ENCODE peak calls at places on chromosomes 7 and 10, in eight cellular contexts. X, O, N, K, A, C, F and M are unnamed samples.

GRCh38 chr7:100752994-100753393 is 19.6 kb downstream of the ZAN start:
- DNase-seq in X (no peak), O (no peak), N (no peak), K (no peak), A (no peak), C (no peak), F (no peak), M (no peak)

GRCh38 chr7:29239638-29240037 is 45.1 kb downstream of the CHN2 start:
- DNase-seq in X (no peak), O (no peak), N (no peak), K (no peak), A (no peak), C (peak), F (no peak), M (peak)

GRCh38 chr7:140242057-140243031 is 65.6 kb upstream of the KDM7A start:
- DNase-seq in X (no peak), O (no peak), N (peak), K (no peak), A (no peak), C (no peak), F (no peak), M (no peak)

GRCh38 chr10:119652361-119652760 is 1.2 kb downstream of the BAG3 start:
- DNase-seq in X (no peak), O (peak), N (no peak), K (peak), A (no peak), C (no peak), F (no peak), M (peak)

GRCh38 chr7:130917669-130918128 is 183.7 kb upstream of the KLF14 start:
- DNase-seq in X (no peak), O (no peak), N (no peak), K (peak), A (no peak), C (no peak), F (no peak), M (no peak)

GRCh38 chr7:98166668-98166970 is 44.6 kb upstream of the BHLHA15 start:
- DNase-seq in X (no peak), O (no peak), N (no peak), K (no peak), A (no peak), C (no peak), F (no peak), M (no peak)

GRCh38 chr10:44818721-44819127 is 92.4 kb upstream of the TMEM72 start:
- DNase-seq in X (no peak), O (peak), N (no peak), K (peak), A (no peak), C (no peak), F (no peak), M (no peak)

GRCh38 chr10:97179731-97180366 is 5.9 kb downstream of the SLIT1 start:
- DNase-seq in X (no peak), O (peak), N (no peak), K (no peak), A (no peak), C (peak), F (peak), M (no peak)

GRCh38 chr10:4673279-4674040 is 152.5 kb upstream of the AKR1E2 start:
- DNase-seq in X (no peak), O (no peak), N (no peak), K (no peak), A (no peak), C (no peak), F (no peak), M (no peak)

GRCh38 chr10:4671451-4672145 is 154.4 kb upstream of the AKR1E2 start:
- DNase-seq in X (no peak), O (no peak), N (no peak), K (peak), A (no peak), C (no peak), F (no peak), M (peak)

GRCh38 chr10:4670737-4671136 is 155.3 kb upstream of the AKR1E2 start:
- DNase-seq in X (no peak), O (no peak), N (no peak), K (peak), A (no peak), C (no peak), F (no peak), M (no peak)

GRCh38 chr10:4669585-4669984 is 156.4 kb upstream of the AKR1E2 start:
- DNase-seq in X (no peak), O (no peak), N (no peak), K (no peak), A (no peak), C (no peak), F (no peak), M (no peak)

GRCh38 chr10:4672199-4672598 is 153.8 kb upstream of the AKR1E2 start:
- DNase-seq in X (no peak), O (no peak), N (no peak), K (no peak), A (no peak), C (no peak), F (no peak), M (no peak)
- TF ChIP-seq CTCF in X (no peak), O (no peak), N (no peak), K (no peak), A (no peak), C (no peak), F (no peak), M (no peak)

GRCh38 chr10:14413583-14413982 is 82.9 kb upstream of the FRMD4A start:
- DNase-seq in X (no peak), O (no peak), N (no peak), K (peak), A (no peak), C (no peak), F (no peak), M (no peak)
- TF ChIP-seq CTCF in X (no peak), O (no peak), N (no peak), K (no peak), A (no peak), C (no peak), F (no peak), M (no peak)

DNA sequence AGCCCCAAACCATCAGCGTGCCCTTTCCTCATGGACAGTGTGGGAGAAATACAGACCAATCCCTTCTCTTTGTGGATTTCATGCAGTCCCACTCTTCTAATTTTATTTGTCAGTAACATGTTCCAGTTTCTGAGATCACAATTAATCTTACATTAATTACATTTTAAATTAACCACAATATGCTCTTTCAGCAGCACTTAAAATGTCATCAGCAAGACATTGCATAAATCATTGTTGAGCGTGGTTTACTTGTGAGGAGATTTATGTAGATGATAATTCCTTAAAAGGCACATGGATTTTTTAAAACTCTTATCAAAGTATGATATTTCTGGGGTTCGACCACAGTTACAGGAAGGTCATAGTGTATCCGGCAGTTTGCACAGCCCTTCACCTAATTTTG is 868.4 kb upstream of the C7orf33 start:
- DNase-seq in X (no peak), O (no peak), N (no peak), K (no peak), A (no peak), C (no peak), F (no peak), M (no peak)
- TF ChIP-seq CTCF in X (no peak), O (no peak), N (no peak), K (no peak), A (no peak), C (no peak), F (no peak), M (no peak)

GRCh38 chr7:27051451-27051850 is 44.3 kb downstream of the HOXA1 start:
- DNase-seq in X (no peak), O (no peak), N (no peak), K (no peak), A (no peak), C (no peak), F (no peak), M (no peak)
- TF ChIP-seq CTCF in X (no peak), O (no peak), N (no peak), K (no peak), A (no peak), C (no peak), F (no peak), M (no peak)

DNA sequence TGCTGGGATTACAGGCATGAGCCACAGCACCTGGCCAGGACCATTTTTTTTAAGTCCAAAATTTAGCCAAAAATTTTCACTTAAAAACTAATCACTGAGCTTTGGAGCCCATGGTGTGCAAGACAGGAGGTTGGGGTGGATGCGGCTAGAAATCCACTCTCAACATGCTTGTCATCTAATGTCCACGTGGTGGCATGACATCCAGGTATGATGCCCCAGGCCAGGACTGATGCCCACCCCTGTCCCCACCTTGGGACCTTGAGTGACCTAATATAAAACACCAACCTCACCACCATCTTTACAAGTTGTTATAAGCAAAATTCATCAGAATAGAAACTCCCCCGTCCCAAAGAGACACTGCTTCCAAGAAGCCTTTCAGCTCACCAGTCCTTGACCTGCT is 20.4 kb upstream of the IMPDH1 start:
- DNase-seq in X (no peak), O (no peak), N (no peak), K (no peak), A (no peak), C (no peak), F (no peak), M (no peak)
- TF ChIP-seq CTCF in X (no peak), O (no peak), N (no peak), K (no peak), A (no peak), C (no peak), F (no peak), M (no peak)